ENCODE peak calls at places on chromosome 10, in nine cellular contexts. One of them, this sample, is unnamed.

GRCh38 chr10:49356945-49357344 is 38.9 kb downstream of the DRGX start:
- DNase-seq in upper lobe of right lung: no peak
- DNase-seq in activated CD4-positive, alpha-beta T cell treated with anti-CD3 and anti-CD28 coated beads, Interleukin-2, amount 50 U/mL, for 48 hours: no peak
- DNase-seq in fibroblast of the aortic adventitia: no peak
- DNase-seq in stimulated activated effector memory CD8-positive, alpha-beta T cell treated with anti-CD3 and anti-CD28 coated beads, Interleukin-12 subunit alpha, Interleukin-12 subunit beta, amount 100 ng/mL, for 72 hours: no peak
- DNase-seq in SW480: no peak
- DNase-seq in T-helper 17 cell: no peak
- DNase-seq in activated T-cell treated with anti-CD3 and anti-CD28 coated beads, Interleukin-2, amount 50 U/mL, for 72 hours: peak
- DNase-seq in stomach: no peak
- DNase-seq in this sample: no peak

GRCh38 chr10:43862756-43863155 is 214.1 kb upstream of the ZNF32 start:
- DNase-seq in fibroblast of the aortic adventitia: no peak
- DNase-seq in activated CD4-positive, alpha-beta T cell treated with anti-CD3 and anti-CD28 coated beads, Interleukin-2, amount 50 U/mL, for 48 hours: no peak
- DNase-seq in SW480: no peak
- DNase-seq in upper lobe of right lung: no peak
- DNase-seq in stomach: no peak
- DNase-seq in activated T-cell treated with anti-CD3 and anti-CD28 coated beads, Interleukin-2, amount 50 U/mL, for 72 hours: no peak
- DNase-seq in stimulated activated effector memory CD8-positive, alpha-beta T cell treated with anti-CD3 and anti-CD28 coated beads, Interleukin-12 subunit alpha, Interleukin-12 subunit beta, amount 100 ng/mL, for 72 hours: no peak
- DNase-seq in T-helper 17 cell: no peak
- DNase-seq in this sample: no peak

GRCh38 chr10:65313406-65313805 is 1612.4 kb upstream of the LRRTM3 start:
- DNase-seq in stomach: no peak
- DNase-seq in SW480: no peak
- DNase-seq in activated T-cell treated with anti-CD3 and anti-CD28 coated beads, Interleukin-2, amount 50 U/mL, for 72 hours: no peak
- DNase-seq in upper lobe of right lung: no peak
- DNase-seq in fibroblast of the aortic adventitia: no peak
- DNase-seq in T-helper 17 cell: no peak
- DNase-seq in activated CD4-positive, alpha-beta T cell treated with anti-CD3 and anti-CD28 coated beads, Interleukin-2, amount 50 U/mL, for 48 hours: no peak
- DNase-seq in stimulated activated effector memory CD8-positive, alpha-beta T cell treated with anti-CD3 and anti-CD28 coated beads, Interleukin-12 subunit alpha, Interleukin-12 subunit beta, amount 100 ng/mL, for 72 hours: no peak
- DNase-seq in this sample: no peak

GRCh38 chr10:70115948-70116682 is 16.5 kb downstream of the AIFM2 start:
- DNase-seq in stimulated activated effector memory CD8-positive, alpha-beta T cell treated with anti-CD3 and anti-CD28 coated beads, Interleukin-12 subunit alpha, Interleukin-12 subunit beta, amount 100 ng/mL, for 72 hours: peak
- DNase-seq in activated CD4-positive, alpha-beta T cell treated with anti-CD3 and anti-CD28 coated beads, Interleukin-2, amount 50 U/mL, for 48 hours: peak
- DNase-seq in activated T-cell treated with anti-CD3 and anti-CD28 coated beads, Interleukin-2, amount 50 U/mL, for 72 hours: peak
- DNase-seq in upper lobe of right lung: no peak
- DNase-seq in fibroblast of the aortic adventitia: peak
- DNase-seq in SW480: peak
- DNase-seq in T-helper 17 cell: no peak
- DNase-seq in stomach: peak
- DNase-seq in this sample: peak

GRCh38 chr10:59905066-59905734 is 1.2 kb downstream of the CCDC6 start:
- DNase-seq in stimulated activated effector memory CD8-positive, alpha-beta T cell treated with anti-CD3 and anti-CD28 coated beads, Interleukin-12 subunit alpha, Interleukin-12 subunit beta, amount 100 ng/mL, for 72 hours: peak
- DNase-seq in SW480: peak
- DNase-seq in activated T-cell treated with anti-CD3 and anti-CD28 coated beads, Interleukin-2, amount 50 U/mL, for 72 hours: peak
- DNase-seq in activated CD4-positive, alpha-beta T cell treated with anti-CD3 and anti-CD28 coated beads, Interleukin-2, amount 50 U/mL, for 48 hours: peak
- DNase-seq in T-helper 17 cell: no peak
- DNase-seq in stomach: peak
- DNase-seq in upper lobe of right lung: peak
- DNase-seq in fibroblast of the aortic adventitia: peak
- DNase-seq in this sample: peak

GRCh38 chr10:118940386-118940785 is 89.1 kb upstream of the NANOS1 start:
- DNase-seq in fibroblast of the aortic adventitia: no peak
- DNase-seq in activated T-cell treated with anti-CD3 and anti-CD28 coated beads, Interleukin-2, amount 50 U/mL, for 72 hours: no peak
- DNase-seq in upper lobe of right lung: no peak
- DNase-seq in T-helper 17 cell: no peak
- DNase-seq in stimulated activated effector memory CD8-positive, alpha-beta T cell treated with anti-CD3 and anti-CD28 coated beads, Interleukin-12 subunit alpha, Interleukin-12 subunit beta, amount 100 ng/mL, for 72 hours: no peak
- DNase-seq in activated CD4-positive, alpha-beta T cell treated with anti-CD3 and anti-CD28 coated beads, Interleukin-2, amount 50 U/mL, for 48 hours: no peak
- DNase-seq in SW480: no peak
- DNase-seq in stomach: no peak
- DNase-seq in this sample: no peak

GRCh38 chr10:100886099-100886498 is 26.7 kb upstream of the SLF2 start:
- DNase-seq in activated CD4-positive, alpha-beta T cell treated with anti-CD3 and anti-CD28 coated beads, Interleukin-2, amount 50 U/mL, for 48 hours: no peak
- DNase-seq in stimulated activated effector memory CD8-positive, alpha-beta T cell treated with anti-CD3 and anti-CD28 coated beads, Interleukin-12 subunit alpha, Interleukin-12 subunit beta, amount 100 ng/mL, for 72 hours: no peak
- DNase-seq in upper lobe of right lung: no peak
- DNase-seq in stomach: no peak
- DNase-seq in SW480: no peak
- DNase-seq in activated T-cell treated with anti-CD3 and anti-CD28 coated beads, Interleukin-2, amount 50 U/mL, for 72 hours: no peak
- DNase-seq in fibroblast of the aortic adventitia: no peak
- DNase-seq in T-helper 17 cell: no peak
- DNase-seq in this sample: no peak

GRCh38 chr10:10044959-10045764 is 972.5 kb upstream of the CELF2 start:
- DNase-seq in stomach: no peak
- DNase-seq in stimulated activated effector memory CD8-positive, alpha-beta T cell treated with anti-CD3 and anti-CD28 coated beads, Interleukin-12 subunit alpha, Interleukin-12 subunit beta, amount 100 ng/mL, for 72 hours: no peak
- DNase-seq in fibroblast of the aortic adventitia: no peak
- DNase-seq in SW480: no peak
- DNase-seq in upper lobe of right lung: no peak
- DNase-seq in activated T-cell treated with anti-CD3 and anti-CD28 coated beads, Interleukin-2, amount 50 U/mL, for 72 hours: no peak
- DNase-seq in T-helper 17 cell: no peak
- DNase-seq in activated CD4-positive, alpha-beta T cell treated with anti-CD3 and anti-CD28 coated beads, Interleukin-2, amount 50 U/mL, for 48 hours: no peak
- DNase-seq in this sample: no peak

GRCh38 chr10:99908512-99908911 is 101.2 kb downstream of the DNMBP start:
- DNase-seq in activated CD4-positive, alpha-beta T cell treated with anti-CD3 and anti-CD28 coated beads, Interleukin-2, amount 50 U/mL, for 48 hours: no peak
- DNase-seq in SW480: no peak
- DNase-seq in T-helper 17 cell: no peak
- DNase-seq in stimulated activated effector memory CD8-positive, alpha-beta T cell treated with anti-CD3 and anti-CD28 coated beads, Interleukin-12 subunit alpha, Interleukin-12 subunit beta, amount 100 ng/mL, for 72 hours: no peak
- DNase-seq in fibroblast of the aortic adventitia: no peak
- DNase-seq in activated T-cell treated with anti-CD3 and anti-CD28 coated beads, Interleukin-2, amount 50 U/mL, for 72 hours: peak
- DNase-seq in upper lobe of right lung: no peak
- DNase-seq in stomach: no peak
- DNase-seq in this sample: no peak

GRCh38 chr10:71973777-71974488 is 9.7 kb downstream of the CHST3 start:
- DNase-seq in stomach: no peak
- DNase-seq in activated CD4-positive, alpha-beta T cell treated with anti-CD3 and anti-CD28 coated beads, Interleukin-2, amount 50 U/mL, for 48 hours: peak
- DNase-seq in T-helper 17 cell: no peak
- DNase-seq in SW480: no peak
- DNase-seq in upper lobe of right lung: no peak
- DNase-seq in fibroblast of the aortic adventitia: no peak
- DNase-seq in activated T-cell treated with anti-CD3 and anti-CD28 coated beads, Interleukin-2, amount 50 U/mL, for 72 hours: no peak
- DNase-seq in stimulated activated effector memory CD8-positive, alpha-beta T cell treated with anti-CD3 and anti-CD28 coated beads, Interleukin-12 subunit alpha, Interleukin-12 subunit beta, amount 100 ng/mL, for 72 hours: no peak
- DNase-seq in this sample: no peak

GRCh38 chr10:69372126-69372980 is 44.4 kb downstream of the TACR2 start:
- DNase-seq in upper lobe of right lung: no peak
- DNase-seq in stomach: no peak
- DNase-seq in T-helper 17 cell: no peak
- DNase-seq in stimulated activated effector memory CD8-positive, alpha-beta T cell treated with anti-CD3 and anti-CD28 coated beads, Interleukin-12 subunit alpha, Interleukin-12 subunit beta, amount 100 ng/mL, for 72 hours: no peak
- DNase-seq in activated T-cell treated with anti-CD3 and anti-CD28 coated beads, Interleukin-2, amount 50 U/mL, for 72 hours: no peak
- DNase-seq in activated CD4-positive, alpha-beta T cell treated with anti-CD3 and anti-CD28 coated beads, Interleukin-2, amount 50 U/mL, for 48 hours: no peak
- DNase-seq in fibroblast of the aortic adventitia: peak
- DNase-seq in SW480: no peak
- DNase-seq in this sample: no peak

GRCh38 chr10:12412671-12413368 is 63.5 kb downstream of the CAMK1D start:
- DNase-seq in upper lobe of right lung: no peak
- DNase-seq in stomach: no peak
- DNase-seq in fibroblast of the aortic adventitia: no peak
- DNase-seq in SW480: no peak
- DNase-seq in T-helper 17 cell: no peak
- DNase-seq in activated CD4-positive, alpha-beta T cell treated with anti-CD3 and anti-CD28 coated beads, Interleukin-2, amount 50 U/mL, for 48 hours: peak
- DNase-seq in stimulated activated effector memory CD8-positive, alpha-beta T cell treated with anti-CD3 and anti-CD28 coated beads, Interleukin-12 subunit alpha, Interleukin-12 subunit beta, amount 100 ng/mL, for 72 hours: peak
- DNase-seq in activated T-cell treated with anti-CD3 and anti-CD28 coated beads, Interleukin-2, amount 50 U/mL, for 72 hours: peak
- DNase-seq in this sample: no peak

GRCh38 chr10:70052462-70053211 is at the start of gene MACROH2A2:
- DNase-seq in activated T-cell treated with anti-CD3 and anti-CD28 coated beads, Interleukin-2, amount 50 U/mL, for 72 hours: peak
- DNase-seq in stimulated activated effector memory CD8-positive, alpha-beta T cell treated with anti-CD3 and anti-CD28 coated beads, Interleukin-12 subunit alpha, Interleukin-12 subunit beta, amount 100 ng/mL, for 72 hours: no peak
- DNase-seq in SW480: peak
- DNase-seq in activated CD4-positive, alpha-beta T cell treated with anti-CD3 and anti-CD28 coated beads, Interleukin-2, amount 50 U/mL, for 48 hours: peak
- DNase-seq in upper lobe of right lung: peak
- DNase-seq in stomach: peak
- DNase-seq in fibroblast of the aortic adventitia: peak
- DNase-seq in T-helper 17 cell: no peak
- DNase-seq in this sample: peak

GRCh38 chr10:84523509-84523908 is 195.1 kb downstream of the CCSER2 start:
- DNase-seq in activated T-cell treated with anti-CD3 and anti-CD28 coated beads, Interleukin-2, amount 50 U/mL, for 72 hours: no peak
- DNase-seq in SW480: peak
- DNase-seq in T-helper 17 cell: no peak
- DNase-seq in stomach: peak
- DNase-seq in upper lobe of right lung: no peak
- DNase-seq in activated CD4-positive, alpha-beta T cell treated with anti-CD3 and anti-CD28 coated beads, Interleukin-2, amount 50 U/mL, for 48 hours: no peak
- DNase-seq in stimulated activated effector memory CD8-positive, alpha-beta T cell treated with anti-CD3 and anti-CD28 coated beads, Interleukin-12 subunit alpha, Interleukin-12 subunit beta, amount 100 ng/mL, for 72 hours: no peak
- DNase-seq in fibroblast of the aortic adventitia: peak
- DNase-seq in this sample: no peak

GRCh38 chr10:72953687-72954086 is 919 bp downstream of the PLA2G12B start:
- DNase-seq in activated CD4-positive, alpha-beta T cell treated with anti-CD3 and anti-CD28 coated beads, Interleukin-2, amount 50 U/mL, for 48 hours: no peak
- DNase-seq in stimulated activated effector memory CD8-positive, alpha-beta T cell treated with anti-CD3 and anti-CD28 coated beads, Interleukin-12 subunit alpha, Interleukin-12 subunit beta, amount 100 ng/mL, for 72 hours: no peak
- DNase-seq in fibroblast of the aortic adventitia: no peak
- DNase-seq in T-helper 17 cell: no peak
- DNase-seq in stomach: no peak
- DNase-seq in SW480: no peak
- DNase-seq in upper lobe of right lung: no peak
- DNase-seq in activated T-cell treated with anti-CD3 and anti-CD28 coated beads, Interleukin-2, amount 50 U/mL, for 72 hours: no peak
- DNase-seq in this sample: no peak

GRCh38 chr10:70114902-70115301 is 17.7 kb downstream of the AIFM2 start:
- DNase-seq in activated CD4-positive, alpha-beta T cell treated with anti-CD3 and anti-CD28 coated beads, Interleukin-2, amount 50 U/mL, for 48 hours: no peak
- DNase-seq in stomach: no peak
- DNase-seq in T-helper 17 cell: no peak
- DNase-seq in SW480: no peak
- DNase-seq in fibroblast of the aortic adventitia: no peak
- DNase-seq in upper lobe of right lung: no peak
- DNase-seq in stimulated activated effector memory CD8-positive, alpha-beta T cell treated with anti-CD3 and anti-CD28 coated beads, Interleukin-12 subunit alpha, Interleukin-12 subunit beta, amount 100 ng/mL, for 72 hours: no peak
- DNase-seq in activated T-cell treated with anti-CD3 and anti-CD28 coated beads, Interleukin-2, amount 50 U/mL, for 72 hours: no peak
- DNase-seq in this sample: no peak

This sample was measured in ureter.